ENCODE peak calls at places on chromosome 21, in eight cellular contexts. L is fibroblast of the aortic adventitia, W is fibroblast of lung, T is brain microvascular endothelial cell, O is epithelial cell of proximal tubule, H is body of pancreas, R is A549, I is cardiac muscle cell. U is an unnamed sample.

GRCh38 chr21:32256873-32257620 is 21.8 kb downstream of the MIS18A start:
- DNase-seq in O (peak), H (peak), R (peak), W (peak), L (peak), I (peak), T (peak), U (peak)

GRCh38 chr21:39483917-39484316 is 32.1 kb downstream of the SH3BGR start:
- DNase-seq in O (no peak), R (no peak), I (no peak), W (peak), T (peak), H (no peak), L (peak), U (peak)

GRCh38 chr21:29231781-29232548 is 66.8 kb upstream of the BACH1 start:
- DNase-seq in I (no peak), W (no peak), R (no peak), T (no peak), O (no peak), L (no peak), H (no peak), U (no peak)

GRCh38 chr21:32094792-32095191 is 184.1 kb downstream of the MIS18A start:
- DNase-seq in W (peak), L (peak), H (no peak), R (peak), I (no peak), O (no peak), T (peak), U (no peak)

GRCh38 chr21:32371913-32372314 is 20.9 kb downstream of the URB1 start:
- DNase-seq in I (no peak), W (peak), T (peak), O (no peak), R (no peak), L (peak), H (no peak), U (no peak)

GRCh38 chr21:24759348-24760118 is 847.7 kb downstream of the MRPL39 start:
- DNase-seq in R (no peak), T (no peak), H (no peak), L (no peak), O (no peak), I (no peak), W (peak), U (no peak)

GRCh38 chr21:46498335-46499050 is 39.8 kb downstream of the DIP2A start:
- DNase-seq in H (no peak), W (no peak), O (no peak), I (no peak), R (no peak), L (no peak), T (peak), U (no peak)

GRCh38 chr21:38660333-38661295 is 145.1 kb upstream of the ETS2 start:
- DNase-seq in I (peak), H (no peak), R (no peak), L (no peak), W (no peak), T (no peak), O (no peak), U (no peak)

GRCh38 chr21:31444061-31444460 is 100.0 kb upstream of the TIAM1 start:
- DNase-seq in O (no peak), T (no peak), H (no peak), I (no peak), L (peak), R (no peak), W (peak), U (no peak)

GRCh38 chr21:33801424-33802405 is 113.9 kb downstream of the ATP5PO start:
- DNase-seq in W (peak), H (peak), O (no peak), T (peak), I (peak), R (peak), L (peak), U (no peak)

GRCh38 chr21:16420086-16420724 is 690.4 kb downstream of the USP25 start:
- DNase-seq in T (peak), L (peak), R (no peak), H (peak), O (no peak), I (peak), W (peak), U (peak)

GRCh38 chr21:37829447-37829846 is 86.8 kb downstream of the KCNJ6 start:
- DNase-seq in I (no peak), H (peak), O (peak), T (peak), R (peak), W (peak), L (peak), U (no peak)

GRCh38 chr21:15848632-15849031 is 118.8 kb downstream of the USP25 start:
- DNase-seq in O (no peak), L (peak), H (no peak), T (peak), W (peak), R (peak), I (no peak), U (peak)

GRCh38 chr21:36122977-36123376 is 11.9 kb upstream of the CBR3 start:
- DNase-seq in W (no peak), L (no peak), O (no peak), T (no peak), I (no peak), R (no peak), H (no peak), U (no peak)

GRCh38 chr21:21751286-21751685 is 753.1 kb downstream of the NCAM2 start:
- DNase-seq in H (peak), I (no peak), L (no peak), R (no peak), T (no peak), W (no peak), O (no peak), U (no peak)

GRCh38 chr21:28235169-28235892 is 757.3 kb downstream of the LTN1 start:
- DNase-seq in I (no peak), O (no peak), W (no peak), L (peak), R (no peak), T (no peak), H (no peak), U (no peak)

GRCh38 chr21:29436143-29436542 is 137.4 kb downstream of the BACH1 start:
- DNase-seq in W (peak), O (no peak), H (no peak), R (no peak), L (peak), I (no peak), T (no peak), U (no peak)

GRCh38 chr21:38804617-38805281 is 980 bp upstream of the ETS2 start:
- DNase-seq in O (no peak), I (peak), L (peak), W (peak), R (no peak), H (peak), T (peak), U (peak)

GRCh38 chr21:14956826-14957225 is 108.0 kb downstream of the NRIP1 start:
- DNase-seq in L (peak), O (no peak), I (no peak), W (no peak), R (no peak), H (no peak), T (peak), U (no peak)

GRCh38 chr21:15793547-15794235 is 63.9 kb downstream of the USP25 start:
- DNase-seq in O (no peak), H (no peak), W (peak), R (no peak), I (no peak), L (peak), T (no peak), U (no peak)

GRCh38 chr21:33207471-33208149 is 22.1 kb upstream of the IFNAR2 start:
- DNase-seq in I (no peak), H (no peak), L (no peak), W (no peak), R (no peak), O (no peak), T (no peak), U (no peak)

GRCh38 chr21:20882462-20883415 is 115.5 kb upstream of the NCAM2 start:
- DNase-seq in L (peak), W (peak), H (peak), R (no peak), I (peak), T (peak), O (no peak), U (peak)

GRCh38 chr21:39714331-39714730 is 30.7 kb upstream of the IGSF5 start:
- DNase-seq in O (no peak), T (no peak), I (no peak), L (no peak), R (no peak), W (no peak), H (no peak), U (no peak)

GRCh38 chr21:32414579-32415358 is 2.3 kb downstream of the EVA1C start:
- DNase-seq in W (peak), H (no peak), L (peak), R (no peak), T (no peak), I (no peak), O (no peak), U (no peak)

GRCh38 chr21:39121600-39122355 is 61.5 kb downstream of the PSMG1 start:
- DNase-seq in W (no peak), I (no peak), O (no peak), R (no peak), T (no peak), H (no peak), L (no peak), U (no peak)

GRCh38 chr21:45219517-45219916 is 68.2 kb downstream of the POFUT2 start:
- DNase-seq in I (no peak), O (no peak), W (no peak), L (peak), H (no peak), T (no peak), R (no peak), U (no peak)
- TF ChIP-seq CTCF in I (no peak), O (no peak), W (no peak), L (no peak), H (no peak), T (no peak), R (no peak), U (no peak)

DNA sequence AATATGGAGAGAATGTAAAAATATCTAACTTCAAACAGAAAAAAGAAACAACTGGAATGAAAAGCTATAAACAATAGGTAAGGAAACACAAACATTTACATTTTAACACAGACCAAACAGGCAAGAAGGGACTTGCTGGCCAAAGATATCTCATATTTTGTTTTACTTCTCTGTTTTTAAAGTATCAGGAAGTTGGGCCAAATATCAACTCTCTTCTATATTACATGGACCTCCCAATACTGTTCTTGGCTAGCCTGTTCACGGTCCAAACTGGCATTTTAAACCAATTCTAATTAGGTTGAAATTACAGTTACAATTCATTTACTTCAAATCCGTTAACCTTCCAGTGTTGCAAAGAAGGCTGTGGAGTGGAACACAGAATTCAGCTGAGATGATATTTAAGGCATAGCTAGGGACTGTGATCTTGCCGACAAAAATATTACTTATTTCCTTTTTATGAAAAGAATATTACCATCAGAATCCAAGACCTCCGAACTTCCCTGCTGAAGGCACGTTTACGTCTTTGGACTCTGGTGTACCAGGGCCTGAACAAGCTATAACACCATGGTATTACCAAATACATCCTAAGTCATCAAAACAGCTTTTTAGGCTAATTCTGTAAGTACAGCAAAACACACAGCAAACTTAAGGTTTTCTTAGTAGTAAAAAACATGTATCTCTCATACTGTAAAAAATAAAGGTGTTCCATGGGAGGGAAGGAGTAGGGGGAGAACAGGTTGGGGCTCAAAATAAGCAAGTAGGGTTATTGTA is 165.4 kb downstream of the RUNX1 start:
- DNase-seq in W (peak), R (no peak), H (no peak), L (no peak), T (no peak), O (no peak), I (no peak), U (no peak)
- H3K4me3 ChIP-seq in W (peak), R (peak), H (no peak), L (peak), T (peak), O (peak), I (no peak), U (peak)

GRCh38 chr21:26845066-26845749 is at the start of gene ADAMTS1:
- DNase-seq in W (peak), O (peak), T (peak), H (peak), R (no peak), L (peak), I (peak), U (no peak)
- TF ChIP-seq CTCF in W (no peak), O (no peak), T (peak), H (peak), R (no peak), L (peak), I (peak), U (peak)

GRCh38 chr21:42614391-42614790 is 39.0 kb upstream of the PDE9A start:
- DNase-seq in R (no peak), W (no peak), H (no peak), I (no peak), L (no peak), T (no peak), O (no peak), U (no peak)

GRCh38 chr21:42614811-42615342 is 38.5 kb upstream of the PDE9A start:
- DNase-seq in W (no peak), R (peak), O (no peak), H (peak), T (no peak), I (no peak), L (no peak), U (no peak)

GRCh38 chr21:42616366-42617340 is 36.8 kb upstream of the PDE9A start:
- DNase-seq in R (no peak), T (no peak), L (no peak), W (no peak), I (no peak), O (no peak), H (no peak), U (no peak)

GRCh38 chr21:42617476-42617875 is 35.9 kb upstream of the PDE9A start:
- DNase-seq in O (no peak), R (no peak), L (no peak), I (no peak), H (no peak), T (no peak), W (no peak), U (no peak)

GRCh38 chr21:42615924-42616323 is 37.5 kb upstream of the PDE9A start:
- DNase-seq in W (no peak), R (no peak), I (no peak), H (no peak), O (no peak), L (no peak), T (no peak), U (no peak)
- H3K4me3 ChIP-seq in W (no peak), R (no peak), I (no peak), H (no peak), O (no peak), L (no peak), T (no peak), U (no peak)

GRCh38 chr21:41974752-41975053 is 20.9 kb upstream of the C2CD2 start:
- DNase-seq in T (no peak), O (no peak), H (no peak), W (no peak), I (no peak), R (no peak), L (no peak), U (no peak)

GRCh38 chr21:41973861-41974751 is 20.3 kb upstream of the C2CD2 start:
- DNase-seq in R (no peak), H (no peak), O (no peak), W (no peak), L (no peak), T (no peak), I (no peak), U (no peak)

GRCh38 chr21:41976611-41977010 is 22.8 kb upstream of the C2CD2 start:
- DNase-seq in O (no peak), H (no peak), L (no peak), T (no peak), I (no peak), R (no peak), W (no peak), U (no peak)

GRCh38 chr21:41977034-41977950 is 23.5 kb upstream of the C2CD2 start:
- DNase-seq in R (no peak), W (no peak), O (no peak), T (no peak), L (no peak), H (no peak), I (no peak), U (no peak)

DNA sequence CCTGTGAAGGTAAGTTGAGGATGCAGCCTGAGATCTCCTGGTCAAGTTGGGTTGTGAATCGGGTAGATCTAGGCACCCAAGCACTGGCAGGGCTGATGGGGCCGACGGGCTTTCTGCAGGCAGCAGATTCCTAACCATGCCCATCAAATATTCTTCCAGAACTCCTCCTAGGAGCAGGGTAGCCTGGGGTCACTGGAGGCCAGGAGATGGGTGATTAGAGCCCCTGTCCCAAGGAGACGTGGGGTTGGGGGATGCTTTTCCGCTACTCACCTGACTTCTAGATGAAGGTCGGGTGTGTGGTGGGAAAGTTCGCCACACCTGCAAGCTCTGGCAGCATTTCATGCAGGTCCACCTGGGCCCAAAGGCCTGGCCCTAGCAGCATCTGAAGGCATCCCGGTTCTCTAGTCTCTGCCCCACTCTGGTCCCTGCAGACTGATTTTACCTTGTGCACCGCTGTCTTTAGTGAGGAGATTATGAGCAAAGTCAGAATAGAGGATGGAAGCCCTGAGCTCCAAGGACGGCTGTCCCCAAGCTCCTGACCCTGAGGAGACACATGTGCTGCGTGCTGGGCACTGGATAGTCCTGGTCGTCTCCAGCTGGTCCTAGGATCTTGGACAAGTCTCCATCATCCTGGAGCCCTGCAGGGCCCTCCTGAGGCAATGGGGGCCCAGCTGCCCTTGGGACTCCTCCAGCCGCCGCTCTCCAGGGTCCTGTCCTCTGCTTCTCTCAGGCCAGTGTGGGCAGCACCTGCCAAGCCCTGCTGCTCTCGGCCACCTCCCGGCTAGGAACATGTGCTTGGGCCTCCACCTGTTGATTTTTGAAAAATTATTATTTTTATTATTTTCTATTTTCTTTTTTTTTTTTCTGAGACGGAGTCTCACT is 21.8 kb upstream of the C2CD2 start:
- DNase-seq in T (no peak), H (no peak), R (no peak), I (peak), O (no peak), L (no peak), W (no peak), U (no peak)
- TF ChIP-seq CTCF in T (no peak), H (no peak), R (no peak), I (no peak), O (no peak), L (no peak), W (no peak), U (no peak)

GRCh38 chr21:17796503-17796902 is 22.7 kb downstream of the C21orf91 start:
- DNase-seq in I (no peak), T (no peak), R (no peak), H (no peak), W (no peak), L (no peak), O (no peak), U (no peak)

GRCh38 chr21:17799414-17800164 is 19.6 kb downstream of the C21orf91 start:
- DNase-seq in T (no peak), W (no peak), O (no peak), L (no peak), I (no peak), H (no peak), R (no peak), U (no peak)

GRCh38 chr21:17797967-17798366 is 21.2 kb downstream of the C21orf91 start:
- DNase-seq in I (no peak), W (no peak), L (no peak), R (no peak), H (no peak), O (no peak), T (no peak), U (no peak)

GRCh38 chr21:17796037-17796403 is 23.1 kb downstream of the C21orf91 start:
- DNase-seq in I (no peak), L (no peak), O (no peak), R (no peak), W (no peak), H (no peak), T (no peak), U (no peak)

GRCh38 chr21:17798796-17799195 is 20.4 kb downstream of the C21orf91 start:
- DNase-seq in L (peak), O (no peak), I (no peak), R (no peak), W (no peak), H (no peak), T (no peak), U (no peak)
- H3K4me3 ChIP-seq in L (no peak), O (no peak), I (no peak), R (no peak), W (no peak), H (no peak), T (no peak), U (no peak)

DNA sequence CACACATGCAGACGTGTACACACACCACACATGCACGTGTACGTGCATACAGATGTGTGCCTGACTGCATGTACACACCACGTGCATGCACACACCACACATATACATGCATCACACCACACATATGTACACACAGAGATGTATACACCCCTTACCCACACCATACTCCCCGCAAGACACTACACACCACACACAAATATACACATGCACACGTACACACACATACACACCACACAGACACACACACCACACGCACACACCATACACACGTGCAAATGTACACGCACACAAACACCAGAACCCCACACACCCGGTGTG is 9.7 kb downstream of the ITGB2 start:
- DNase-seq in L (no peak), W (no peak), R (no peak), O (no peak), H (no peak), T (no peak), I (no peak), U (no peak)
- TF ChIP-seq CTCF in L (no peak), W (no peak), R (no peak), O (no peak), H (no peak), T (no peak), I (no peak), U (no peak)